ENCODE peak calls at places on chromosomes 13 and 19, in eight cellular contexts. One of them, this sample, is unnamed.

GRCh38 chr19:40423938-40424337 is 1.9 kb downstream of the SERTAD1 start:
- DNase-seq in esophagus squamous epithelium: no peak
- DNase-seq in Caco-2: no peak
- DNase-seq in breast epithelium: no peak
- DNase-seq in upper lobe of right lung: no peak
- DNase-seq in heart left ventricle: no peak
- DNase-seq in IMR-90: no peak
- DNase-seq in uterus: no peak
- DNase-seq in this sample: no peak

GRCh38 chr13:80630685-80631121 is 289.8 kb upstream of the SPRY2 start:
- DNase-seq in heart left ventricle: peak; percentile 25
- DNase-seq in uterus: peak; percentile 43
- DNase-seq in esophagus squamous epithelium: no peak
- DNase-seq in IMR-90: no peak
- DNase-seq in breast epithelium: no peak
- DNase-seq in upper lobe of right lung: no peak
- DNase-seq in Caco-2: no peak
- DNase-seq in this sample: no peak

GRCh38 chr13:33053397-33054066 is 37.3 kb downstream of the KL start:
- DNase-seq in heart left ventricle: no peak
- DNase-seq in uterus: no peak
- DNase-seq in IMR-90: no peak
- DNase-seq in esophagus squamous epithelium: no peak
- DNase-seq in upper lobe of right lung: no peak
- DNase-seq in Caco-2: peak; percentile 54
- DNase-seq in breast epithelium: no peak
- DNase-seq in this sample: no peak

GRCh38 chr13:36163809-36164308 is 32.7 kb upstream of the DCLK1 start:
- DNase-seq in uterus: peak; percentile 33
- DNase-seq in heart left ventricle: peak; percentile 37
- DNase-seq in breast epithelium: peak; percentile 38
- DNase-seq in esophagus squamous epithelium: no peak
- DNase-seq in Caco-2: no peak
- DNase-seq in IMR-90: peak; percentile 87
- DNase-seq in upper lobe of right lung: peak; percentile 87
- DNase-seq in this sample: no peak

GRCh38 chr13:46622918-46623256 is 69.9 kb downstream of the LRCH1 start:
- DNase-seq in breast epithelium: peak; percentile 39
- DNase-seq in heart left ventricle: peak; percentile 66
- DNase-seq in esophagus squamous epithelium: no peak
- DNase-seq in uterus: peak; percentile 85
- DNase-seq in IMR-90: peak; percentile 84
- DNase-seq in Caco-2: no peak
- DNase-seq in upper lobe of right lung: no peak
- DNase-seq in this sample: no peak

GRCh38 chr19:23787106-23787505 is 28.4 kb upstream of the ZNF681 start:
- DNase-seq in esophagus squamous epithelium: no peak
- DNase-seq in IMR-90: peak; percentile 1
- DNase-seq in heart left ventricle: no peak
- DNase-seq in upper lobe of right lung: no peak
- DNase-seq in uterus: no peak
- DNase-seq in Caco-2: no peak
- DNase-seq in breast epithelium: no peak
- DNase-seq in this sample: no peak

GRCh38 chr13:93218583-93218982 is 8.0 kb upstream of the GPC6 start:
- DNase-seq in heart left ventricle: no peak
- DNase-seq in uterus: no peak
- DNase-seq in Caco-2: no peak
- DNase-seq in esophagus squamous epithelium: no peak
- DNase-seq in breast epithelium: no peak
- DNase-seq in upper lobe of right lung: no peak
- DNase-seq in IMR-90: peak; percentile 5
- DNase-seq in this sample: no peak

GRCh38 chr13:43478178-43478577 is 308.6 kb downstream of the ENOX1 start:
- DNase-seq in uterus: no peak
- DNase-seq in heart left ventricle: no peak
- DNase-seq in upper lobe of right lung: no peak
- DNase-seq in esophagus squamous epithelium: no peak
- DNase-seq in IMR-90: no peak
- DNase-seq in breast epithelium: no peak
- DNase-seq in Caco-2: no peak
- DNase-seq in this sample: no peak

GRCh38 chr13:91228940-91229339 is 118.5 kb upstream of the MIR17HG start:
- DNase-seq in esophagus squamous epithelium: no peak
- DNase-seq in upper lobe of right lung: no peak
- DNase-seq in uterus: no peak
- DNase-seq in IMR-90: no peak
- DNase-seq in heart left ventricle: no peak
- DNase-seq in Caco-2: no peak
- DNase-seq in breast epithelium: no peak
- DNase-seq in this sample: no peak

GRCh38 chr13:112326821-112327370 is 49.3 kb upstream of the SPACA7 start:
- DNase-seq in IMR-90: no peak
- DNase-seq in upper lobe of right lung: no peak
- DNase-seq in esophagus squamous epithelium: no peak
- DNase-seq in uterus: no peak
- DNase-seq in heart left ventricle: no peak
- DNase-seq in breast epithelium: no peak
- DNase-seq in Caco-2: no peak
- DNase-seq in this sample: no peak

GRCh38 chr19:54035215-54036178 is 28.2 kb downstream of the VSTM1 start:
- DNase-seq in esophagus squamous epithelium: no peak
- DNase-seq in heart left ventricle: no peak
- DNase-seq in upper lobe of right lung: no peak
- DNase-seq in IMR-90: peak; percentile 78
- DNase-seq in uterus: no peak
- DNase-seq in breast epithelium: no peak
- DNase-seq in Caco-2: no peak
- DNase-seq in this sample: no peak

GRCh38 chr19:11087870-11088507 is 1.3 kb upstream of the LDLR start:
- DNase-seq in Caco-2: no peak
- DNase-seq in heart left ventricle: no peak
- DNase-seq in upper lobe of right lung: no peak
- DNase-seq in IMR-90: no peak
- DNase-seq in esophagus squamous epithelium: no peak
- DNase-seq in breast epithelium: no peak
- DNase-seq in uterus: no peak
- DNase-seq in this sample: no peak

GRCh38 chr19:23799321-23799720 is 40.6 kb upstream of the ZNF681 start:
- DNase-seq in esophagus squamous epithelium: no peak
- DNase-seq in upper lobe of right lung: no peak
- DNase-seq in heart left ventricle: no peak
- DNase-seq in Caco-2: no peak
- DNase-seq in IMR-90: no peak
- DNase-seq in breast epithelium: no peak
- DNase-seq in uterus: no peak
- DNase-seq in this sample: peak; percentile 60

GRCh38 chr13:101455863-101456262 is 3.4 kb downstream of the ITGBL1 start:
- DNase-seq in IMR-90: peak; percentile 97
- DNase-seq in Caco-2: no peak
- DNase-seq in esophagus squamous epithelium: no peak
- DNase-seq in upper lobe of right lung: no peak
- DNase-seq in breast epithelium: no peak
- DNase-seq in heart left ventricle: no peak
- DNase-seq in uterus: no peak
- DNase-seq in this sample: no peak

GRCh38 chr13:71454509-71454908 is 412.5 kb downstream of the DACH1 start:
- DNase-seq in upper lobe of right lung: no peak
- DNase-seq in IMR-90: no peak
- DNase-seq in Caco-2: no peak
- DNase-seq in uterus: no peak
- DNase-seq in esophagus squamous epithelium: no peak
- DNase-seq in heart left ventricle: no peak
- DNase-seq in breast epithelium: no peak
- DNase-seq in this sample: no peak

GRCh38 chr13:33072282-33072681 is 56.1 kb downstream of the KL start:
- DNase-seq in IMR-90: no peak
- DNase-seq in uterus: no peak
- DNase-seq in heart left ventricle: no peak
- DNase-seq in breast epithelium: no peak
- DNase-seq in esophagus squamous epithelium: no peak
- DNase-seq in Caco-2: no peak
- DNase-seq in upper lobe of right lung: no peak
- DNase-seq in this sample: no peak

GRCh38 chr13:98821372-98822237 is 69.1 kb upstream of the SLC15A1 start:
- DNase-seq in breast epithelium: no peak
- DNase-seq in upper lobe of right lung: no peak
- DNase-seq in heart left ventricle: no peak
- DNase-seq in esophagus squamous epithelium: no peak
- DNase-seq in uterus: peak; percentile 46
- DNase-seq in IMR-90: no peak
- DNase-seq in Caco-2: peak; percentile 59
- DNase-seq in this sample: no peak

GRCh38 chr19:46714523-46715106 is 2.3 kb downstream of the PRKD2 start:
- DNase-seq in upper lobe of right lung: no peak
- DNase-seq in heart left ventricle: no peak
- DNase-seq in IMR-90: no peak
- DNase-seq in Caco-2: peak; percentile 34
- DNase-seq in uterus: no peak
- DNase-seq in breast epithelium: no peak
- DNase-seq in esophagus squamous epithelium: no peak
- DNase-seq in this sample: peak; percentile 95

GRCh38 chr19:37935341-37935740 is 28.3 kb downstream of the SIPA1L3 start:
- DNase-seq in IMR-90: no peak
- DNase-seq in Caco-2: no peak
- DNase-seq in upper lobe of right lung: no peak
- DNase-seq in heart left ventricle: no peak
- DNase-seq in breast epithelium: no peak
- DNase-seq in uterus: no peak
- DNase-seq in esophagus squamous epithelium: no peak
- DNase-seq in this sample: no peak

GRCh38 chr19:10858204-10858828 is 10.1 kb downstream of the C19orf38 start:
- DNase-seq in IMR-90: no peak
- DNase-seq in heart left ventricle: no peak
- DNase-seq in upper lobe of right lung: no peak
- DNase-seq in esophagus squamous epithelium: no peak
- DNase-seq in uterus: no peak
- DNase-seq in breast epithelium: no peak
- DNase-seq in Caco-2: no peak
- DNase-seq in this sample: no peak

GRCh38 chr13:27442071-27442647 is 8.2 kb downstream of the MTIF3 start:
- DNase-seq in esophagus squamous epithelium: no peak
- DNase-seq in Caco-2: peak; percentile 73
- DNase-seq in breast epithelium: no peak
- DNase-seq in IMR-90: no peak
- DNase-seq in heart left ventricle: no peak
- DNase-seq in upper lobe of right lung: no peak
- DNase-seq in uterus: no peak
- DNase-seq in this sample: no peak

GRCh38 chr13:27203854-27204253 is 32.2 kb upstream of the USP12 start:
- DNase-seq in IMR-90: peak; percentile 31
- DNase-seq in heart left ventricle: no peak
- DNase-seq in uterus: no peak
- DNase-seq in esophagus squamous epithelium: no peak
- DNase-seq in breast epithelium: no peak
- DNase-seq in Caco-2: no peak
- DNase-seq in upper lobe of right lung: no peak
- DNase-seq in this sample: no peak

GRCh38 chr13:112779856-112780604 is 90.2 kb downstream of the ATP11A start:
- DNase-seq in IMR-90: peak; percentile 52
- DNase-seq in heart left ventricle: no peak
- DNase-seq in uterus: no peak
- DNase-seq in esophagus squamous epithelium: no peak
- DNase-seq in Caco-2: no peak
- DNase-seq in upper lobe of right lung: no peak
- DNase-seq in breast epithelium: no peak
- DNase-seq in this sample: no peak

GRCh38 chr13:111161601-111162600 is 46.8 kb downstream of the ARHGEF7 start:
- DNase-seq in breast epithelium: no peak
- DNase-seq in IMR-90: no peak
- DNase-seq in heart left ventricle: no peak
- DNase-seq in Caco-2: no peak
- DNase-seq in uterus: no peak
- DNase-seq in esophagus squamous epithelium: no peak
- DNase-seq in upper lobe of right lung: no peak
- DNase-seq in this sample: no peak

GRCh38 chr13:73399347-73400216 is 340.8 kb downstream of the KLF5 start:
- DNase-seq in heart left ventricle: no peak
- DNase-seq in Caco-2: peak; percentile 80
- DNase-seq in upper lobe of right lung: no peak
- DNase-seq in uterus: no peak
- DNase-seq in IMR-90: no peak
- DNase-seq in breast epithelium: no peak
- DNase-seq in esophagus squamous epithelium: no peak
- DNase-seq in this sample: no peak

DNA sequence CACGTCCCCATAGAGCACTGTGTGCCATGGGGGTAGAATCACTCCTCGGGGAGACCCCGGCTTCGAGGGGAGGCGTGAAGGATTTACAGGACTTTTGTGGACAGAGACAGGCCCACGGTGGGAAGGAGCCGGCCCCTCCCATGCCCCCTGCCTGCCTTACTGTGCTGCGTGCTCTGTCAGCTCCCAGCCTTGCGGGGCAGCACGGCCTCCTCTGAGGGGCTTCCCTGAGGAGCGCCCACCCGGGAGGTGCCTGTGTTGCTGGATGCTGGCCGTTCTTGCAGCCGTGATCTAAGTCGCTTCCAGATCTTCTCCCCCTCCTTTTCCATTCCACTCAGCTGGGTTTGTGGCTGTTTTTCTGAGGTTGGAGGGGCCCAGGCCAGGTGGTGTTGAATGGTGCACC is 29.1 kb downstream of the PLEKHJ1 start:
- DNase-seq in uterus: no peak
- DNase-seq in breast epithelium: no peak
- DNase-seq in heart left ventricle: no peak
- DNase-seq in esophagus squamous epithelium: no peak
- DNase-seq in IMR-90: no peak
- DNase-seq in Caco-2: no peak
- DNase-seq in upper lobe of right lung: no peak
- DNase-seq in this sample: no peak
- H3K36me3 ChIP-seq in uterus: no peaks in the 10 kb centered on the region
- H3K36me3 ChIP-seq in breast epithelium: peaks cover 5% of the 10 kb centered on the region
- H3K36me3 ChIP-seq in heart left ventricle: peaks cover 80% of the 10 kb centered on the region
- H3K36me3 ChIP-seq in esophagus squamous epithelium: peaks cover 36% of the 10 kb centered on the region
- H3K36me3 ChIP-seq in IMR-90: peaks cover 44% of the 10 kb centered on the region
- H3K36me3 ChIP-seq in Caco-2: peaks cover 6% of the 10 kb centered on the region
- H3K36me3 ChIP-seq in upper lobe of right lung: peaks cover 56% of the 10 kb centered on the region
- H3K36me3 ChIP-seq in this sample: peaks cover 11% of the 10 kb centered on the region

GRCh38 chr19:15315101-15315500 is 17.2 kb downstream of the BRD4 start:
- DNase-seq in uterus: no peak
- DNase-seq in heart left ventricle: no peak
- DNase-seq in Caco-2: no peak
- DNase-seq in IMR-90: no peak
- DNase-seq in upper lobe of right lung: peak; percentile 2
- DNase-seq in breast epithelium: no peak
- DNase-seq in esophagus squamous epithelium: no peak
- DNase-seq in this sample: no peak
- H3K4me1 ChIP-seq in uterus: peaks cover 29% of the 10 kb centered on the region
- H3K4me1 ChIP-seq in heart left ventricle: peaks cover 42% of the 10 kb centered on the region
- H3K4me1 ChIP-seq in Caco-2: peaks cover 20% of the 10 kb centered on the region
- H3K4me1 ChIP-seq in IMR-90: peaks cover 40% of the 10 kb centered on the region
- H3K4me1 ChIP-seq in upper lobe of right lung: peaks cover 84% of the 10 kb centered on the region
- H3K4me1 ChIP-seq in breast epithelium: peaks cover 6% of the 10 kb centered on the region
- H3K4me1 ChIP-seq in esophagus squamous epithelium: peaks cover 74% of the 10 kb centered on the region
- H3K4me1 ChIP-seq in this sample: peaks cover 20% of the 10 kb centered on the region

GRCh38 chr13:113832631-113833030 is 31.2 kb downstream of the GAS6 start:
- DNase-seq in upper lobe of right lung: no peak
- DNase-seq in breast epithelium: no peak
- DNase-seq in uterus: no peak
- DNase-seq in heart left ventricle: no peak
- DNase-seq in IMR-90: no peak
- DNase-seq in Caco-2: no peak
- DNase-seq in esophagus squamous epithelium: no peak
- DNase-seq in this sample: no peak
- H3K36me3 ChIP-seq in upper lobe of right lung: peaks cover 22% of the 10 kb centered on the region
- H3K36me3 ChIP-seq in breast epithelium: no peaks in the 10 kb centered on the region
- H3K36me3 ChIP-seq in uterus: no peaks in the 10 kb centered on the region
- H3K36me3 ChIP-seq in heart left ventricle: peaks cover 43% of the 10 kb centered on the region
- H3K36me3 ChIP-seq in IMR-90: peaks cover 59% of the 10 kb centered on the region
- H3K36me3 ChIP-seq in Caco-2: no peaks in the 10 kb centered on the region
- H3K36me3 ChIP-seq in esophagus squamous epithelium: peaks cover 6% of the 10 kb centered on the region
- H3K36me3 ChIP-seq in this sample: peaks cover 19% of the 10 kb centered on the region

GRCh38 chr13:79225487-79226232 is 180.4 kb downstream of the RBM26 start:
- DNase-seq in uterus: no peak
- DNase-seq in IMR-90: no peak
- DNase-seq in upper lobe of right lung: no peak
- DNase-seq in esophagus squamous epithelium: no peak
- DNase-seq in breast epithelium: no peak
- DNase-seq in heart left ventricle: no peak
- DNase-seq in Caco-2: no peak
- DNase-seq in this sample: no peak
- H3K4me1 ChIP-seq in uterus: no peaks in the 10 kb centered on the region
- H3K4me1 ChIP-seq in IMR-90: no peaks in the 10 kb centered on the region
- H3K4me1 ChIP-seq in upper lobe of right lung: no peaks in the 10 kb centered on the region
- H3K4me1 ChIP-seq in esophagus squamous epithelium: no peaks in the 10 kb centered on the region
- H3K4me1 ChIP-seq in breast epithelium: no peaks in the 10 kb centered on the region
- H3K4me1 ChIP-seq in heart left ventricle: no peaks in the 10 kb centered on the region
- H3K4me1 ChIP-seq in Caco-2: no peaks in the 10 kb centered on the region
- H3K4me1 ChIP-seq in this sample: peaks cover 3% of the 10 kb centered on the region